ENCODE peak calls at places on chromosomes 4 and X, in four cellular contexts. S, P, X and K are unnamed samples.

GRCh38 chrX:119041175-119041574 is 31.6 kb upstream of the CT47C1 start:
- DNase-seq in S (no peak), P (peak), X (peak), K (peak)

GRCh38 chr4:124685851-124686250 is 26.7 kb downstream of the ANKRD50 start:
- DNase-seq in S (no peak), P (no peak), X (peak), K (no peak)

GRCh38 chr4:6989331-6989923 is 53.7 kb upstream of the TADA2B start:
- DNase-seq in S (no peak), P (no peak), X (no peak), K (no peak)

GRCh38 chrX:49877397-49878101 is 1.7 kb upstream of the USP27X start:
- DNase-seq in S (no peak), P (no peak), X (no peak), K (no peak)

GRCh38 chr4:161320377-161320776 is 843.4 kb downstream of the FSTL5 start:
- DNase-seq in S (no peak), P (no peak), X (peak), K (peak)

GRCh38 chr4:38600575-38600974 is 63.4 kb upstream of the KLF3 start:
- DNase-seq in S (no peak), P (no peak), X (no peak), K (no peak)

GRCh38 chr4:126957555-126958440 is 675.0 kb upstream of the INTU start:
- DNase-seq in S (no peak), P (no peak), X (peak), K (no peak)

GRCh38 chr4:97900187-97900586 is 243.1 kb downstream of the STPG2 start:
- DNase-seq in S (no peak), P (no peak), X (no peak), K (no peak)

GRCh38 chr4:110211007-110211769 is 12.8 kb upstream of the ELOVL6 start:
- DNase-seq in S (no peak), P (peak), X (peak), K (no peak)

GRCh38 chr4:47667552-47667951 is 170.3 kb downstream of the CORIN start:
- DNase-seq in S (no peak), P (no peak), X (peak), K (no peak)

GRCh38 chrX:129877401-129877800 is 28.6 kb upstream of the UTP14A start:
- DNase-seq in S (no peak), P (no peak), X (peak), K (no peak)

GRCh38 chr4:143253156-143253555 is 68.4 kb downstream of the USP38 start:
- DNase-seq in S (no peak), P (no peak), X (no peak), K (no peak)

GRCh38 chrX:46485897-46486296 is 59.3 kb downstream of the ZNF674 start:
- DNase-seq in S (no peak), P (no peak), X (no peak), K (no peak)

GRCh38 chrX:95703696-95704095 is 980.9 kb upstream of the DIAPH2 start:
- DNase-seq in S (no peak), P (no peak), X (peak), K (no peak)

GRCh38 chrX:150362599-150363481 is at the start of gene MAMLD1:
- DNase-seq in S (no peak), P (peak), X (peak), K (peak)

GRCh38 chr4:149173241-149174013 is 642.2 kb downstream of the IQCM start:
- DNase-seq in S (no peak), P (no peak), X (peak), K (no peak)

GRCh38 chr4:83629945-83630684 is 94.2 kb downstream of the GPAT3 start:
- DNase-seq in S (no peak), P (peak), X (peak), K (peak)

GRCh38 chr4:105859233-105859632 is 36.0 kb upstream of the NPNT start:
- DNase-seq in S (no peak), P (no peak), X (peak), K (no peak)

GRCh38 chrX:1239681-1240142 is 27.3 kb upstream of the CRLF2 start:
- DNase-seq in S (peak), P (peak), X (no peak), K (no peak)

GRCh38 chr4:136203199-136203598 is 1329.1 kb downstream of the PCDH18 start:
- DNase-seq in S (no peak), P (no peak), X (no peak), K (no peak)

GRCh38 chr4:67909910-67910905 is 26.4 kb upstream of the TMPRSS11D start:
- DNase-seq in S (no peak), P (no peak), X (peak), K (no peak)

GRCh38 chr4:65287071-65287470 is 383.2 kb downstream of the EPHA5 start:
- DNase-seq in S (no peak), P (no peak), X (no peak), K (no peak)

GRCh38 chrX:20265726-20266681 is 705 bp downstream of the RPS6KA3 start:
- DNase-seq in S (peak), P (peak), X (peak), K (peak)

GRCh38 chr4:172207258-172207657 is 394.1 kb downstream of the GALNTL6 start:
- DNase-seq in S (no peak), P (no peak), X (no peak), K (no peak)

GRCh38 chrX:110853610-110854009 is 58.0 kb upstream of the CHRDL1 start:
- DNase-seq in S (no peak), P (no peak), X (peak), K (peak)

GRCh38 chr4:153222790-153223417 is 18.7 kb downstream of the TRIM2 start:
- DNase-seq in S (no peak), P (peak), X (peak), K (peak)

GRCh38 chr4:102420563-102421221 is 75.4 kb upstream of the SLC39A8 start:
- DNase-seq in S (no peak), P (no peak), X (peak), K (no peak)

GRCh38 chr4:24888475-24888874 is 24.4 kb downstream of the CCDC149 start:
- DNase-seq in S (no peak), P (no peak), X (no peak), K (no peak)

GRCh38 chr4:101191302-101192098 is 155.8 kb downstream of the PPP3CA start:
- DNase-seq in S (no peak), P (peak), X (peak), K (no peak)

GRCh38 chr4:54085284-54085683 is 14.7 kb upstream of the GSX2 start:
- DNase-seq in S (no peak), P (no peak), X (peak), K (no peak)

GRCh38 chrX:96430756-96431455 is 253.7 kb upstream of the DIAPH2 start:
- DNase-seq in S (no peak), P (no peak), X (no peak), K (no peak)

GRCh38 chr4:74397748-74398426 is 32.9 kb downstream of the EREG start:
- DNase-seq in S (no peak), P (no peak), X (no peak), K (no peak)

GRCh38 chr4:67558493-67558892 is at the start of gene STAP1:
- DNase-seq in S (no peak), P (no peak), X (no peak), K (no peak)

DNA sequence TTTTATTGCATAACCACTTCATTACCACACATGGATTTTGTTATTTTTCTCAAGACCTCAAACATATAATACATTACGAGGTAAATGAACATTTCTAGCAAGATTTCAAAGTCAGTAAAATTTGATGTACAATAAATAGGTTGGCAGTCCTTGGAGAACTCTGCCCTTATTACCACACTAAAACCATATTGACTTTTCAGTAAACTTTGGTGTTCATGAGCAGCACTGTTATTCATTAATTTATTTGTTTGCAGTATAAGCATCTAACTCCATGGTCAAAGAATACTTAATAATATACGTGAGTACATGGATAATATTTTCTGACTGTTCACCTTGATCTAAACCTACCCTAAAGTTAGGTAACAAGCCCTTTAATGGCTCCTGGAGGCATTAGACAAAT is 817.2 kb upstream of the FTHL17 start:
- DNase-seq in S (no peak), P (no peak), X (no peak), K (no peak)
- TF ChIP-seq CTCF in S (no peak), P (no peak), X (no peak), K (no peak)

GRCh38 chrX:5915783-5916182 is 312.9 kb downstream of the NLGN4X start:
- DNase-seq in S (no peak), P (no peak), X (no peak), K (no peak)
- TF ChIP-seq CTCF in S (no peak), P (no peak), X (no peak), K (no peak)

DNA sequence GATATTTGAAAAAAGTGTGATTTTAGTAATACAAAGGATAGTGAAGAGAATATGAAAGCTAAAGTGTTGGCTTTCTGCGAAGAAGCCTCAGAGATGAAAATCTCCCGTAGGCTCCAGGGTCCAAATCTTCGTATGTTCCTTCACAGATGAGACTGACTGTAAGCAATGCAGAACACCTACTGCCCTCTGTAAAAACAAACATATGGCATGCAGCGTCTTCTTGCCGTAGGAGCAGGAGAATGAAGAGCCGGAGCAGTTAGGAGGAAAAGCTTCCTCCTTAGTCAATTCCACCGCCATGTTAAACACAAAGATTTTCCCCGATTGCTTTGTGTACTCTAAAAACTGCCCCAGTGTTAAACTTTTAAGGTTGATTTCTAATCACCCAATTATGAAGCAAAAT is 22.5 kb downstream of the RWDD4 start:
- DNase-seq in S (no peak), P (no peak), X (peak), K (peak)
- TF ChIP-seq CTCF in S (no peak), P (no peak), X (peak), K (no peak)

DNA sequence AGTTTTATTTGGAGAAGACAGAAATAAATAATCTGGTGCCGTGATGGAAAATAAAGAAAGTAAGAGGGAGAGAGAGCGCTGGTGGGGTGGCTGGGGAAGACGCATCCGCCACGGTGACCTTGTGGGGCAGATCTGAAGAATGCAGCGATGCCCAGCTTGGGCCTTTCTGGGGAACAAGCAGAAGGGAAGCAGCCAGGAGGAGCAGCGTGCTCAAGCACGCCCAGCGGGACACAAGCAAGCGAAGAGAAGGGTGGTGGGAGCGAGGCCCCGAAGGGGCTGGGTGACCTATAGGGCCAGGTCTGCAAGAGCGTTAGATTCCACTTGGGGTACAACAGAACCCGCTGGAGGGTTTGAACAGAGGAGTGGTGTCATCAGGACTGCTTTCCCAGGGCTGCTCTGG is 12.4 kb downstream of the ENPP6 start:
- DNase-seq in S (no peak), P (no peak), X (no peak), K (no peak)
- TF ChIP-seq CTCF in S (no peak), P (no peak), X (no peak), K (no peak)

DNA sequence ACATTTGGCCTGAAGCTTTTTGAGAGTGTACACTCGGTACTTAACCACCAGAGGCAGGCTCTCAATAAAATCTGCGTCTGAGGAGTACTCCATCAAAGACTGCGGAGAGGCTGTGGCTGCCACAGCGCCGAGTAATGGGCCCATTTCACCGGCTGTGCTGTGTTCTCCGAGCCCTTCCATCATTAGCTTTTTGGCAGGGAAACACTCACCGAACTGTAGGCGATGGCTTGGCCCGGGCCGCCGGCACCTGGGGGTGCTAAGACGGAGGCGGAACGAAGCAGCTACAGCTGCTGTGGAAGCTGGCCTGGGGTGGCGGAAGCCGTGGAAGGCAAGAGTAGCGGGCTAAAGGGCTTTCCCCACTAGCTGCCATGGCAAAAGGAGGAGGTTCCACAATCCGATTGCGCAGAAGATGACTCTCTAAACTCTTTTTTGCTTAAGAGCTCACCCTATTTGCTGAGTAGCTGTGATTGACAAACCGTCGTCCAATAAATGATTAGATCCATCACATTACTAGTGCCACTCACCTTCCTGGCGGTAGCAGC is 48.5 kb upstream of the PABPC1L2A start:
- DNase-seq in S (no peak), P (no peak), X (no peak), K (no peak)
- TF ChIP-seq CTCF in S (no peak), P (no peak), X (no peak), K (no peak)

DNA sequence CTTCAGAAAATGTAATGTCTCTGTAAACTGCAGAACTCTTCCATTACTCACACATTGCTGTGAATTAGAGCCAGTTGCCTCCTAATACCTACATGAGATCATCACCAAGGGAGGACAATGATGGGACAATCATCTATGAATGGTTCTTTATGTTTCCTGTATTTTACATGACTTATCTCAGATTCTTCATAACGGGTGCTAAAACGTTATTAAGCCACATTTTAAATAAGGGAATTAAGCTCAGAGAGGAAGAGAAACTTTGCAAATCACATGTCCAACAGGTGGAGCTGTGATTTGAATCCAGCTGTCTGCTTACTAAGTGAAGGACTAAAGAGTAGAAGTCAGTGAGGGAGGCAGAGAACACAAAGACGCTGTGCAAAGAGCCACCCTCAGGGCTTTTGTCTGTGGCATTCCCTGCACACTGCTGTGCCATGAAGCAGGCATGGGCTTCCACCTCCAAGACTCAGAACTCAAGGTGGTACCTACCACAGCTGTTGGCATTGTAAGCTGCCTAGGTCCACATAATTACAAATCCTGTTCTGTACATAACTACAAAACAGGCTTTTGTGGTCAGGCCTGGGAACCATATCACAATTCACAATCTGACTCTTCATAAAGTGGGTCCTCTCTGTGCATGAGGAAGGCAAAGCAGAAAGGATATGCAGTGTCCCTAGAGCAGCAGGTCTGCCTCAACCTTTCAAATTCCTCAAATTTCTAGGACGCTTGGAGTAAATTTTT is 12.8 kb downstream of the TBC1D9 start:
- DNase-seq in S (no peak), P (no peak), X (peak), K (no peak)
- TF ChIP-seq CTCF in S (no peak), P (peak), X (peak), K (no peak)

DNA sequence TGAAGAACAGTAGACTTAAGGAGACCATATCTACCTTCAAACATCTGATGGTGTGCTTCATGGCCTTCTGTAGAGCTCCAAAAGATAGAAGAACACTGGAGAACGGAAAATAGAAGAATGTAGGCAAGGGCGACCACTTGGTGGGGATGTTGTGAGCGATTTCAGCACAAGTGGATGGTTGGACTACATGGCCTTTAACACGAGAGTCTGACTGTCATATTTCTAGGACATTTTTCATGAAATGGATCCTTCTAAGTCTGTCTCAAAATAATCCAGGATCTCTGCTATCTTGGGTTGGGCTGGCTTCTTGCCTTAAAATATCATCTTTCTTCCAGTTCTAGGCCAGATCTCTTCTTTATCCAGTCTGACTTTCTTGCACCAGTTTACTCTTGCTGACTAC is 1.3 kb upstream of the MID1IP1 start:
- DNase-seq in S (no peak), P (no peak), X (peak), K (no peak)
- TF ChIP-seq CTCF in S (no peak), P (no peak), X (peak), K (no peak)

DNA sequence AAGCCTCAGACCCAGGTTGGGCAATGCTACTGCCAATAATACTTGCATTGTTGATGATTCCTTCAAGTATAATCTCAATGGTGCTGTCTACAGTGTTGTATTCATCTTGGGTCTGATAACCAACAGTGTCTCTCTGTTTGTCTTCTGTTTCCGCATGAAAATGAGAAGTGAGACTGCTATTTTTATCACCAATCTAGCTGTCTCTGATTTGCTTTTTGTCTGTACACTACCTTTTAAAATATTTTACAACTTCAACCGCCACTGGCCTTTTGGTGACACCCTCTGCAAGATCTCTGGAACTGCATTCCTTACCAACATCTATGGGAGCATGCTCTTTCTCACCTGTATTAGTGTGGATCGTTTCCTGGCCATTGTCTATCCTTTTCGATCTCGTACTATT is 7.4 kb downstream of the LPAR4 start:
- DNase-seq in S (no peak), P (no peak), X (no peak), K (no peak)
- TF ChIP-seq CTCF in S (no peak), P (no peak), X (no peak), K (no peak)

GRCh38 chr4:137825505-137825904 is 293.2 kb upstream of the PCDH18 start:
- DNase-seq in S (no peak), P (no peak), X (no peak), K (no peak)
- TF ChIP-seq CTCF in S (no peak), P (no peak), X (no peak), K (no peak)

GRCh38 chrX:51456246-51456645 is 40.1 kb downstream of the NUDT11 start:
- DNase-seq in S (no peak), P (no peak), X (no peak), K (no peak)
- TF ChIP-seq CTCF in S (no peak), P (no peak), X (no peak), K (no peak)